ENCODE peak calls at places on chromosomes 5 and 9, in seven cellular contexts. Y is cardiac fibroblast; F is NCI-H345; V is stimulated activated CD4-positive, alpha-beta T cell treated with anti-CD3 and anti-CD28 coated beads, Interleukin-15, amount 100 ng/mL, for 1 hour; P is iPS-NIHi11; Q is HT-29; A is fibroblast of mammary gland. N is an unnamed sample.

GRCh38 chr9:87387351-87388055 is 110.2 kb upstream of the DAPK1 start:
- DNase-seq in F (no peak), A (peak), Q (no peak), P (no peak), V (no peak), Y (no peak), N (no peak)

GRCh38 chr5:115170128-115170923 is 618 bp upstream of the TRIM36 start:
- DNase-seq in P (no peak), Q (peak), F (no peak), V (no peak), Y (peak), A (peak), N (peak)

GRCh38 chr5:152994040-152994439 is 496.4 kb upstream of the GRIA1 start:
- DNase-seq in P (no peak), Q (no peak), V (no peak), A (no peak), Y (no peak), F (no peak), N (no peak)

GRCh38 chr9:112224401-112225289 is 49.5 kb upstream of the SUSD1 start:
- DNase-seq in V (no peak), Y (peak), Q (no peak), F (no peak), A (peak), P (no peak), N (peak)

GRCh38 chr9:133534346-133535284 is at the start of gene ADAMTSL2:
- DNase-seq in Y (peak), A (peak), F (peak), Q (peak), V (peak), P (peak), N (peak)

GRCh38 chr5:53490747-53491146 is 10.3 kb downstream of the FST start:
- DNase-seq in V (no peak), Y (peak), A (peak), Q (no peak), P (no peak), F (peak), N (peak)

GRCh38 chr5:14491015-14491414 is 90.6 kb upstream of the OTULINL start:
- DNase-seq in A (no peak), Q (no peak), V (no peak), Y (no peak), P (no peak), F (no peak), N (no peak)

GRCh38 chr5:35089688-35090314 is 42.1 kb upstream of the AGXT2 start:
- DNase-seq in Q (peak), Y (peak), F (peak), P (peak), A (peak), V (peak), N (peak)

GRCh38 chr9:89606567-89607311 is 1.9 kb downstream of the GADD45G start:
- DNase-seq in V (no peak), Q (peak), A (peak), Y (peak), F (peak), P (peak), N (peak)

GRCh38 chr9:108356806-108357205 is 499.0 kb downstream of the ACTL7B start:
- DNase-seq in P (no peak), F (no peak), V (no peak), A (no peak), Y (no peak), Q (no peak), N (no peak)

GRCh38 chr5:17094830-17095229 is 122.6 kb upstream of the BASP1 start:
- DNase-seq in P (no peak), F (peak), V (no peak), Q (no peak), Y (peak), A (peak), N (no peak)

GRCh38 chr5:177195307-177195952 is 61.9 kb downstream of the NSD1 start:
- DNase-seq in V (no peak), P (no peak), F (no peak), A (peak), Q (no peak), Y (peak), N (peak)

N was measured in myocyte.